ENCODE peak calls at places on chromosomes 13 and 19, in six cellular contexts. One of them, this sample, is unnamed.

GRCh38 chr19:51020988-51021651 is 1.6 kb upstream of the KLK10 start:
- DNase-seq in NB4: peak; percentile 71
- DNase-seq in tibial artery: no peak
- DNase-seq in NCI-H1105 treated with DMSO at 0.1 percent for 48 hours: peak; percentile 73
- DNase-seq in activated effector memory CD4-positive, alpha-beta T cell treated with Interleukin-2 at 50 U/mL for 16 hours: no peak
- DNase-seq in stimulated activated CD4-positive, alpha-beta T cell treated with anti-CD3 and anti-CD28 coated beads, Interleukin-12 subunit alpha, Interleukin-12 subunit beta, amount 100 ng/mL, for 4 hours: no peak
- DNase-seq in this sample: peak; percentile 68

GRCh38 chr19:55372316-55373081 is 2.2 kb upstream of the IL11 start:
- DNase-seq in tibial artery: no peak
- DNase-seq in NB4: peak; percentile 61
- DNase-seq in activated effector memory CD4-positive, alpha-beta T cell treated with Interleukin-2 at 50 U/mL for 16 hours: no peak
- DNase-seq in stimulated activated CD4-positive, alpha-beta T cell treated with anti-CD3 and anti-CD28 coated beads, Interleukin-12 subunit alpha, Interleukin-12 subunit beta, amount 100 ng/mL, for 4 hours: no peak
- DNase-seq in NCI-H1105 treated with DMSO at 0.1 percent for 48 hours: no peak
- DNase-seq in this sample: no peak

GRCh38 chr13:38814331-38814730 is 127.5 kb downstream of the FREM2 start:
- DNase-seq in NB4: no peak
- DNase-seq in stimulated activated CD4-positive, alpha-beta T cell treated with anti-CD3 and anti-CD28 coated beads, Interleukin-12 subunit alpha, Interleukin-12 subunit beta, amount 100 ng/mL, for 4 hours: no peak
- DNase-seq in activated effector memory CD4-positive, alpha-beta T cell treated with Interleukin-2 at 50 U/mL for 16 hours: no peak
- DNase-seq in tibial artery: no peak
- DNase-seq in NCI-H1105 treated with DMSO at 0.1 percent for 48 hours: no peak
- DNase-seq in this sample: no peak

GRCh38 chr19:39679791-39680168 is 24.1 kb downstream of the LGALS16 start:
- DNase-seq in NCI-H1105 treated with DMSO at 0.1 percent for 48 hours: no peak
- DNase-seq in NB4: no peak
- DNase-seq in tibial artery: no peak
- DNase-seq in activated effector memory CD4-positive, alpha-beta T cell treated with Interleukin-2 at 50 U/mL for 16 hours: no peak
- DNase-seq in stimulated activated CD4-positive, alpha-beta T cell treated with anti-CD3 and anti-CD28 coated beads, Interleukin-12 subunit alpha, Interleukin-12 subunit beta, amount 100 ng/mL, for 4 hours: peak; percentile 43
- DNase-seq in this sample: no peak

GRCh38 chr19:54905908-54906511 is at the start of gene NCR1:
- DNase-seq in tibial artery: no peak
- DNase-seq in NB4: peak; percentile 22
- DNase-seq in stimulated activated CD4-positive, alpha-beta T cell treated with anti-CD3 and anti-CD28 coated beads, Interleukin-12 subunit alpha, Interleukin-12 subunit beta, amount 100 ng/mL, for 4 hours: no peak
- DNase-seq in NCI-H1105 treated with DMSO at 0.1 percent for 48 hours: no peak
- DNase-seq in activated effector memory CD4-positive, alpha-beta T cell treated with Interleukin-2 at 50 U/mL for 16 hours: no peak
- DNase-seq in this sample: no peak

GRCh38 chr19:575527-576506 is 3.4 kb downstream of the BSG start:
- DNase-seq in NB4: peak; percentile 29
- DNase-seq in activated effector memory CD4-positive, alpha-beta T cell treated with Interleukin-2 at 50 U/mL for 16 hours: no peak
- DNase-seq in NCI-H1105 treated with DMSO at 0.1 percent for 48 hours: no peak
- DNase-seq in tibial artery: no peak
- DNase-seq in stimulated activated CD4-positive, alpha-beta T cell treated with anti-CD3 and anti-CD28 coated beads, Interleukin-12 subunit alpha, Interleukin-12 subunit beta, amount 100 ng/mL, for 4 hours: no peak
- DNase-seq in this sample: no peak

GRCh38 chr19:37876047-37876446 is 30.3 kb downstream of the WDR87 start:
- DNase-seq in tibial artery: no peak
- DNase-seq in NB4: no peak
- DNase-seq in stimulated activated CD4-positive, alpha-beta T cell treated with anti-CD3 and anti-CD28 coated beads, Interleukin-12 subunit alpha, Interleukin-12 subunit beta, amount 100 ng/mL, for 4 hours: no peak
- DNase-seq in activated effector memory CD4-positive, alpha-beta T cell treated with Interleukin-2 at 50 U/mL for 16 hours: no peak
- DNase-seq in NCI-H1105 treated with DMSO at 0.1 percent for 48 hours: no peak
- DNase-seq in this sample: no peak

GRCh38 chr13:41547253-41548000 is 90.1 kb downstream of the RGCC start:
- DNase-seq in stimulated activated CD4-positive, alpha-beta T cell treated with anti-CD3 and anti-CD28 coated beads, Interleukin-12 subunit alpha, Interleukin-12 subunit beta, amount 100 ng/mL, for 4 hours: no peak
- DNase-seq in activated effector memory CD4-positive, alpha-beta T cell treated with Interleukin-2 at 50 U/mL for 16 hours: no peak
- DNase-seq in NB4: no peak
- DNase-seq in tibial artery: peak; percentile 48
- DNase-seq in NCI-H1105 treated with DMSO at 0.1 percent for 48 hours: no peak
- DNase-seq in this sample: no peak

GRCh38 chr19:42253245-42254082 is 1.5 kb downstream of the ERF start:
- DNase-seq in NB4: peak; percentile 66
- DNase-seq in tibial artery: peak; percentile 65
- DNase-seq in NCI-H1105 treated with DMSO at 0.1 percent for 48 hours: no peak
- DNase-seq in activated effector memory CD4-positive, alpha-beta T cell treated with Interleukin-2 at 50 U/mL for 16 hours: peak; percentile 57
- DNase-seq in stimulated activated CD4-positive, alpha-beta T cell treated with anti-CD3 and anti-CD28 coated beads, Interleukin-12 subunit alpha, Interleukin-12 subunit beta, amount 100 ng/mL, for 4 hours: peak; percentile 67
- DNase-seq in this sample: peak; percentile 63

GRCh38 chr13:50191004-50191403 is 175.8 kb downstream of the KCNRG start:
- DNase-seq in tibial artery: no peak
- DNase-seq in NCI-H1105 treated with DMSO at 0.1 percent for 48 hours: peak; percentile 9
- DNase-seq in activated effector memory CD4-positive, alpha-beta T cell treated with Interleukin-2 at 50 U/mL for 16 hours: no peak
- DNase-seq in stimulated activated CD4-positive, alpha-beta T cell treated with anti-CD3 and anti-CD28 coated beads, Interleukin-12 subunit alpha, Interleukin-12 subunit beta, amount 100 ng/mL, for 4 hours: no peak
- DNase-seq in NB4: no peak
- DNase-seq in this sample: no peak

GRCh38 chr19:54190942-54191670 is at the start of gene TSEN34:
- DNase-seq in NB4: peak; percentile 79
- DNase-seq in stimulated activated CD4-positive, alpha-beta T cell treated with anti-CD3 and anti-CD28 coated beads, Interleukin-12 subunit alpha, Interleukin-12 subunit beta, amount 100 ng/mL, for 4 hours: peak; percentile 83
- DNase-seq in activated effector memory CD4-positive, alpha-beta T cell treated with Interleukin-2 at 50 U/mL for 16 hours: no peak
- DNase-seq in NCI-H1105 treated with DMSO at 0.1 percent for 48 hours: peak; percentile 89
- DNase-seq in tibial artery: peak; percentile 86
- DNase-seq in this sample: peak; percentile 92

GRCh38 chr19:33301900-33302174 is 497 bp downstream of the CEBPA start:
- DNase-seq in NB4: peak; percentile 35
- DNase-seq in tibial artery: no peak
- DNase-seq in NCI-H1105 treated with DMSO at 0.1 percent for 48 hours: no peak
- DNase-seq in stimulated activated CD4-positive, alpha-beta T cell treated with anti-CD3 and anti-CD28 coated beads, Interleukin-12 subunit alpha, Interleukin-12 subunit beta, amount 100 ng/mL, for 4 hours: no peak
- DNase-seq in activated effector memory CD4-positive, alpha-beta T cell treated with Interleukin-2 at 50 U/mL for 16 hours: no peak
- DNase-seq in this sample: no peak

GRCh38 chr19:7860902-7861618 is 13.1 kb downstream of the PRR36 start:
- DNase-seq in tibial artery: no peak
- DNase-seq in stimulated activated CD4-positive, alpha-beta T cell treated with anti-CD3 and anti-CD28 coated beads, Interleukin-12 subunit alpha, Interleukin-12 subunit beta, amount 100 ng/mL, for 4 hours: no peak
- DNase-seq in activated effector memory CD4-positive, alpha-beta T cell treated with Interleukin-2 at 50 U/mL for 16 hours: no peak
- DNase-seq in NCI-H1105 treated with DMSO at 0.1 percent for 48 hours: no peak
- DNase-seq in NB4: no peak
- DNase-seq in this sample: no peak

GRCh38 chr13:75478659-75479058 is 3.3 kb downstream of the TBC1D4 start:
- DNase-seq in NCI-H1105 treated with DMSO at 0.1 percent for 48 hours: no peak
- DNase-seq in tibial artery: no peak
- DNase-seq in stimulated activated CD4-positive, alpha-beta T cell treated with anti-CD3 and anti-CD28 coated beads, Interleukin-12 subunit alpha, Interleukin-12 subunit beta, amount 100 ng/mL, for 4 hours: no peak
- DNase-seq in activated effector memory CD4-positive, alpha-beta T cell treated with Interleukin-2 at 50 U/mL for 16 hours: no peak
- DNase-seq in NB4: no peak
- DNase-seq in this sample: no peak

GRCh38 chr13:110714798-110715394 is 1.4 kb downstream of the ING1 start:
- DNase-seq in NB4: peak; percentile 72
- DNase-seq in activated effector memory CD4-positive, alpha-beta T cell treated with Interleukin-2 at 50 U/mL for 16 hours: peak; percentile 39
- DNase-seq in tibial artery: peak; percentile 68
- DNase-seq in NCI-H1105 treated with DMSO at 0.1 percent for 48 hours: peak; percentile 91
- DNase-seq in stimulated activated CD4-positive, alpha-beta T cell treated with anti-CD3 and anti-CD28 coated beads, Interleukin-12 subunit alpha, Interleukin-12 subunit beta, amount 100 ng/mL, for 4 hours: peak; percentile 43
- DNase-seq in this sample: no peak

GRCh38 chr19:2636897-2637683 is 65.4 kb downstream of the GNG7 start:
- DNase-seq in stimulated activated CD4-positive, alpha-beta T cell treated with anti-CD3 and anti-CD28 coated beads, Interleukin-12 subunit alpha, Interleukin-12 subunit beta, amount 100 ng/mL, for 4 hours: peak; percentile 76
- DNase-seq in NCI-H1105 treated with DMSO at 0.1 percent for 48 hours: peak; percentile 33
- DNase-seq in activated effector memory CD4-positive, alpha-beta T cell treated with Interleukin-2 at 50 U/mL for 16 hours: peak; percentile 57
- DNase-seq in tibial artery: no peak
- DNase-seq in NB4: peak; percentile 61
- DNase-seq in this sample: peak; percentile 60

GRCh38 chr19:33795370-33796163 is 1.1 kb upstream of the KCTD15 start:
- DNase-seq in tibial artery: peak; percentile 67
- DNase-seq in stimulated activated CD4-positive, alpha-beta T cell treated with anti-CD3 and anti-CD28 coated beads, Interleukin-12 subunit alpha, Interleukin-12 subunit beta, amount 100 ng/mL, for 4 hours: peak; percentile 64
- DNase-seq in NCI-H1105 treated with DMSO at 0.1 percent for 48 hours: peak; percentile 64
- DNase-seq in NB4: peak; percentile 89
- DNase-seq in activated effector memory CD4-positive, alpha-beta T cell treated with Interleukin-2 at 50 U/mL for 16 hours: peak; percentile 41
- DNase-seq in this sample: peak; percentile 82

GRCh38 chr19:22619371-22619770 is 14.8 kb upstream of the ZNF492 start:
- DNase-seq in activated effector memory CD4-positive, alpha-beta T cell treated with Interleukin-2 at 50 U/mL for 16 hours: no peak
- DNase-seq in NB4: no peak
- DNase-seq in stimulated activated CD4-positive, alpha-beta T cell treated with anti-CD3 and anti-CD28 coated beads, Interleukin-12 subunit alpha, Interleukin-12 subunit beta, amount 100 ng/mL, for 4 hours: no peak
- DNase-seq in tibial artery: no peak
- DNase-seq in NCI-H1105 treated with DMSO at 0.1 percent for 48 hours: no peak
- DNase-seq in this sample: no peak

GRCh38 chr19:15320118-15320517 is 12.2 kb downstream of the BRD4 start:
- DNase-seq in stimulated activated CD4-positive, alpha-beta T cell treated with anti-CD3 and anti-CD28 coated beads, Interleukin-12 subunit alpha, Interleukin-12 subunit beta, amount 100 ng/mL, for 4 hours: no peak
- DNase-seq in NCI-H1105 treated with DMSO at 0.1 percent for 48 hours: no peak
- DNase-seq in tibial artery: no peak
- DNase-seq in activated effector memory CD4-positive, alpha-beta T cell treated with Interleukin-2 at 50 U/mL for 16 hours: no peak
- DNase-seq in NB4: no peak
- DNase-seq in this sample: no peak

GRCh38 chr19:39915848-39916215 is 18.6 kb downstream of the FCGBP start:
- DNase-seq in NB4: no peak
- DNase-seq in tibial artery: no peak
- DNase-seq in NCI-H1105 treated with DMSO at 0.1 percent for 48 hours: no peak
- DNase-seq in activated effector memory CD4-positive, alpha-beta T cell treated with Interleukin-2 at 50 U/mL for 16 hours: no peak
- DNase-seq in stimulated activated CD4-positive, alpha-beta T cell treated with anti-CD3 and anti-CD28 coated beads, Interleukin-12 subunit alpha, Interleukin-12 subunit beta, amount 100 ng/mL, for 4 hours: no peak
- DNase-seq in this sample: no peak

GRCh38 chr19:29540128-29540527 is 14.3 kb downstream of the VSTM2B start:
- DNase-seq in stimulated activated CD4-positive, alpha-beta T cell treated with anti-CD3 and anti-CD28 coated beads, Interleukin-12 subunit alpha, Interleukin-12 subunit beta, amount 100 ng/mL, for 4 hours: no peak
- DNase-seq in activated effector memory CD4-positive, alpha-beta T cell treated with Interleukin-2 at 50 U/mL for 16 hours: no peak
- DNase-seq in NCI-H1105 treated with DMSO at 0.1 percent for 48 hours: no peak
- DNase-seq in tibial artery: no peak
- DNase-seq in NB4: no peak
- DNase-seq in this sample: no peak

GRCh38 chr13:24627090-24627714 is 53.0 kb upstream of the ATP12A start:
- DNase-seq in NCI-H1105 treated with DMSO at 0.1 percent for 48 hours: no peak
- DNase-seq in NB4: no peak
- DNase-seq in stimulated activated CD4-positive, alpha-beta T cell treated with anti-CD3 and anti-CD28 coated beads, Interleukin-12 subunit alpha, Interleukin-12 subunit beta, amount 100 ng/mL, for 4 hours: no peak
- DNase-seq in activated effector memory CD4-positive, alpha-beta T cell treated with Interleukin-2 at 50 U/mL for 16 hours: no peak
- DNase-seq in tibial artery: no peak
- DNase-seq in this sample: no peak

GRCh38 chr19:6522712-6523111 is 8.1 kb upstream of the TNFSF9 start:
- DNase-seq in NB4: no peak
- DNase-seq in stimulated activated CD4-positive, alpha-beta T cell treated with anti-CD3 and anti-CD28 coated beads, Interleukin-12 subunit alpha, Interleukin-12 subunit beta, amount 100 ng/mL, for 4 hours: no peak
- DNase-seq in tibial artery: no peak
- DNase-seq in NCI-H1105 treated with DMSO at 0.1 percent for 48 hours: no peak
- DNase-seq in activated effector memory CD4-positive, alpha-beta T cell treated with Interleukin-2 at 50 U/mL for 16 hours: no peak
- DNase-seq in this sample: no peak

This sample was measured in KBM-7.